ENCODE peak calls at places on chromosomes 11 and 22, in nine cellular contexts. U is activated CD4-positive, CD25-positive, alpha-beta regulatory T cell treated with anti-CD3 and anti-CD28 coated beads, Interleukin-2, amount 50 U/mL, for 72 hours; K is T-helper 2 cell; E is stimulated activated CD8-positive, alpha-beta memory T cell treated with anti-CD3 and anti-CD28 coated beads, Interleukin-4, amount 100 ng/mL, for 1 hour; N is stimulated activated CD4-positive, alpha-beta T cell treated with anti-CD3 and anti-CD28 coated beads, Interleukin-12 subunit alpha, Interleukin-12 subunit beta, amount 100 ng/mL, for 4 hours; W is psoas muscle; R is heart left ventricle; S is ELR; B is AG10803. M is an unnamed sample.

GRCh38 chr22:39290248-39290720 is 29.1 kb downstream of the RPL3 start:
- DNase-seq in U (no peak), K (no peak), E (no peak), N (no peak), W (no peak), R (no peak), S (no peak), B (no peak), M (no peak)

GRCh38 chr11:69138265-69138664 is 17.5 kb upstream of the SMIM38 start:
- DNase-seq in U (no peak), K (no peak), E (no peak), N (no peak), W (no peak), R (no peak), S (peak; percentile 70), B (peak; percentile 73), M (no peak)

GRCh38 chr22:46892866-46893265 is 130.4 kb downstream of the TBC1D22A start:
- DNase-seq in U (no peak), K (no peak), E (no peak), N (no peak), W (no peak), R (no peak), S (no peak), B (no peak), M (no peak)

GRCh38 chr11:3667149-3668035 is 3.8 kb downstream of the CHRNA10 start:
- DNase-seq in U (no peak), K (no peak), E (no peak), N (no peak), W (peak; percentile 54), R (no peak), S (no peak), B (no peak), M (no peak)

GRCh38 chr11:10208045-10208674 is 85.9 kb downstream of the SBF2 start:
- DNase-seq in U (no peak), K (no peak), E (no peak), N (no peak), W (no peak), R (no peak), S (peak; percentile 70), B (peak; percentile 55), M (no peak)

GRCh38 chr11:69910519-69911309 is 91.5 kb upstream of the FGF3 start:
- DNase-seq in U (no peak), K (no peak), E (no peak), N (no peak), W (peak; percentile 37), R (no peak), S (no peak), B (no peak), M (peak; percentile 30)

GRCh38 chr11:70183483-70184176 is 19.5 kb upstream of the FADD start:
- DNase-seq in U (no peak), K (no peak), E (no peak), N (no peak), W (no peak), R (no peak), S (no peak), B (no peak), M (no peak)

GRCh38 chr11:63610604-63611394 is 3.4 kb downstream of the PLAAT3 start:
- DNase-seq in U (no peak), K (no peak), E (no peak), N (no peak), W (no peak), R (no peak), S (no peak), B (no peak), M (no peak)

GRCh38 chr22:42134033-42135020 is 3.7 kb upstream of the CYP2D6 start:
- DNase-seq in U (no peak), K (no peak), E (no peak), N (no peak), W (no peak), R (no peak), S (no peak), B (peak; percentile 17), M (no peak)

GRCh38 chr22:20624161-20624616 is 116.8 kb downstream of the MED15 start:
- DNase-seq in U (peak; percentile 41), K (no peak), E (no peak), N (peak; percentile 7), W (peak; percentile 12), R (no peak), S (peak; percentile 59), B (no peak), M (no peak)

GRCh38 chr11:23959466-23959865 is 537.4 kb upstream of the LUZP2 start:
- DNase-seq in U (no peak), K (no peak), E (no peak), N (no peak), W (no peak), R (no peak), S (no peak), B (no peak), M (no peak)

GRCh38 chr22:27972732-27973698 is 54.0 kb upstream of the PITPNB start:
- DNase-seq in U (no peak), K (no peak), E (no peak), N (no peak), W (no peak), R (no peak), S (peak; percentile 17), B (no peak), M (no peak)